ENCODE peak calls at places on chromosome 10, in six cellular contexts. One of them, this sample, is unnamed.
A peak's percentile ranks its signal among the peaks of the same experiment; 100 is the strongest.

GRCh38 chr10:94092848-94093247 is 99.1 kb downstream of the PLCE1 start:
- DNase-seq in HepG2: no peak
- DNase-seq in PC-3: peak; percentile 10
- DNase-seq in GM23248: peak; percentile 30
- DNase-seq in H9: no peak
- DNase-seq in mammary epithelial cell: no peak
- DNase-seq in this sample: peak; percentile 59

GRCh38 chr10:75651452-75651851 is 220.0 kb downstream of the LRMDA start:
- DNase-seq in HepG2: peak; percentile 13
- DNase-seq in PC-3: peak; percentile 64
- DNase-seq in GM23248: peak; percentile 53
- DNase-seq in H9: peak; percentile 35
- DNase-seq in mammary epithelial cell: peak; percentile 35
- DNase-seq in this sample: no peak

GRCh38 chr10:77587424-77587806 is 50.2 kb downstream of the KCNMA1 start:
- DNase-seq in HepG2: no peak
- DNase-seq in PC-3: no peak
- DNase-seq in GM23248: no peak
- DNase-seq in H9: no peak
- DNase-seq in mammary epithelial cell: no peak
- DNase-seq in this sample: no peak

GRCh38 chr10:125095228-125095627 is 65.1 kb downstream of the CTBP2 start:
- DNase-seq in HepG2: no peak
- DNase-seq in PC-3: no peak
- DNase-seq in GM23248: no peak
- DNase-seq in H9: no peak
- DNase-seq in mammary epithelial cell: no peak
- DNase-seq in this sample: no peak

GRCh38 chr10:3425261-3425660 is 252.7 kb upstream of the PITRM1 start:
- DNase-seq in HepG2: no peak
- DNase-seq in PC-3: peak; percentile 6
- DNase-seq in GM23248: peak; percentile 8
- DNase-seq in H9: no peak
- DNase-seq in mammary epithelial cell: no peak
- DNase-seq in this sample: no peak

GRCh38 chr10:121078672-121079102 is 227.5 kb downstream of the WDR11 start:
- DNase-seq in HepG2: no peak
- DNase-seq in PC-3: peak; percentile 64
- DNase-seq in GM23248: no peak
- DNase-seq in H9: no peak
- DNase-seq in mammary epithelial cell: peak; percentile 100
- DNase-seq in this sample: no peak

GRCh38 chr10:49225218-49225876 is 37.2 kb upstream of the TMEM273 start:
- DNase-seq in HepG2: no peak
- DNase-seq in PC-3: no peak
- DNase-seq in GM23248: no peak
- DNase-seq in H9: no peak
- DNase-seq in mammary epithelial cell: no peak
- DNase-seq in this sample: no peak

GRCh38 chr10:47331954-47332353 is 9.7 kb downstream of the GDF2 start:
- DNase-seq in HepG2: no peak
- DNase-seq in PC-3: no peak
- DNase-seq in GM23248: no peak
- DNase-seq in H9: no peak
- DNase-seq in mammary epithelial cell: no peak
- DNase-seq in this sample: no peak

GRCh38 chr10:113239569-113239968 is 289.5 kb downstream of the TCF7L2 start:
- DNase-seq in HepG2: no peak
- DNase-seq in PC-3: no peak
- DNase-seq in GM23248: no peak
- DNase-seq in H9: no peak
- DNase-seq in mammary epithelial cell: no peak
- DNase-seq in this sample: no peak

GRCh38 chr10:30373596-30374327 is 24.7 kb upstream of the MTPAP start:
- DNase-seq in HepG2: no peak
- DNase-seq in PC-3: no peak
- DNase-seq in GM23248: no peak
- DNase-seq in H9: no peak
- DNase-seq in mammary epithelial cell: no peak
- DNase-seq in this sample: no peak

GRCh38 chr10:98467506-98468318 is 21.0 kb upstream of the HPS1 start:
- DNase-seq in HepG2: peak; percentile 79
- DNase-seq in PC-3: peak; percentile 80
- DNase-seq in GM23248: peak; percentile 91
- DNase-seq in H9: peak; percentile 79
- DNase-seq in mammary epithelial cell: peak; percentile 73
- DNase-seq in this sample: peak; percentile 94

GRCh38 chr10:62108768-62109430 is 159.7 kb downstream of the RTKN2 start:
- DNase-seq in HepG2: no peak
- DNase-seq in PC-3: peak; percentile 50
- DNase-seq in GM23248: no peak
- DNase-seq in H9: no peak
- DNase-seq in mammary epithelial cell: no peak
- DNase-seq in this sample: no peak

GRCh38 chr10:82211331-82211730 is 336.3 kb downstream of the NRG3 start:
- DNase-seq in HepG2: no peak
- DNase-seq in PC-3: no peak
- DNase-seq in GM23248: no peak
- DNase-seq in H9: no peak
- DNase-seq in mammary epithelial cell: no peak
- DNase-seq in this sample: no peak

GRCh38 chr10:131850490-131850880 is 50.3 kb upstream of the PPP2R2D start:
- DNase-seq in HepG2: no peak
- DNase-seq in PC-3: no peak
- DNase-seq in GM23248: peak; percentile 33
- DNase-seq in H9: no peak
- DNase-seq in mammary epithelial cell: no peak
- DNase-seq in this sample: no peak
- H3K9me3 ChIP-seq in HepG2: no peaks in the 10 kb centered on the region
- H3K9me3 ChIP-seq in PC-3: no peaks in the 10 kb centered on the region
- H3K9me3 ChIP-seq in GM23248: no peaks in the 10 kb centered on the region
- H3K9me3 ChIP-seq in H9: no peaks in the 10 kb centered on the region
- H3K9me3 ChIP-seq in mammary epithelial cell: peaks cover 25% of the 10 kb centered on the region
- H3K9me3 ChIP-seq in this sample: no peaks in the 10 kb centered on the region

GRCh38 chr10:102782698-102783540 is 39.2 kb downstream of the WBP1L start:
- DNase-seq in HepG2: no peak
- DNase-seq in PC-3: no peak
- DNase-seq in GM23248: peak; percentile 93
- DNase-seq in H9: no peak
- DNase-seq in mammary epithelial cell: peak; percentile 96
- DNase-seq in this sample: peak; percentile 78
- H3K9ac ChIP-seq in HepG2: no peak overlapping the region
- H3K9ac ChIP-seq in PC-3: no peak overlapping the region
- H3K9ac ChIP-seq in GM23248: peak overlapping the region; percentile 76
- H3K9ac ChIP-seq in H9: no peak overlapping the region
- H3K9ac ChIP-seq in mammary epithelial cell: peak overlapping the region; percentile 30
- H3K9ac ChIP-seq in this sample: peak overlapping the region; percentile 66

DNA sequence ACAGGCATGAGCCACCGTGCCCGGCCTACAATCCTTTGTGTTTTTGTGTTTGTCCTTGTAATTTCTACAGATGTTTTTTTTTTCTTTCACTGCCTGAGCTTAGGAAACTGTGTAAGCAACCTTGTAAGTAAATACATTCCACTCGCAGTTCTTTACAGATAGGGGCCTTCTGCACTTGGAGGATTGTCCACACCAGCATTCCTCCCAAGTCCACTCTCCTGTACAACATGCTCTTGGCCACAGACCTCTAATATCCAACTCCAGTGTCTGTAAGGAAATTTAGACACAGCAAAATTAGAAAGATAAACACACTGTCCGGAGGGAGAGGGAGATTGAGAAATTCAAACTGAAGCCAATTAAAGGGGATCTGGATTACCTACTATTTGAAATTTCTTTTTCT is 9.5 kb downstream of the MXI1 start:
- DNase-seq in HepG2: no peak
- DNase-seq in PC-3: no peak
- DNase-seq in GM23248: no peak
- DNase-seq in H9: no peak
- DNase-seq in mammary epithelial cell: no peak
- DNase-seq in this sample: peak; percentile 52
- H3K4me1 ChIP-seq in HepG2: peaks cover 88% of the 10 kb centered on the region
- H3K4me1 ChIP-seq in PC-3: no peaks in the 10 kb centered on the region
- H3K4me1 ChIP-seq in GM23248: peaks cover 4% of the 10 kb centered on the region
- H3K4me1 ChIP-seq in H9: no peaks in the 10 kb centered on the region
- H3K4me1 ChIP-seq in mammary epithelial cell: peaks cover 10% of the 10 kb centered on the region
- H3K4me1 ChIP-seq in this sample: peaks cover 17% of the 10 kb centered on the region

GRCh38 chr10:45476559-45476958 is 102.5 kb downstream of the ALOX5 start:
- DNase-seq in HepG2: no peak
- DNase-seq in PC-3: no peak
- DNase-seq in GM23248: no peak
- DNase-seq in H9: no peak
- DNase-seq in mammary epithelial cell: no peak
- DNase-seq in this sample: no peak
- H3K9me3 ChIP-seq in HepG2: no peaks in the 10 kb centered on the region
- H3K9me3 ChIP-seq in PC-3: no peaks in the 10 kb centered on the region
- H3K9me3 ChIP-seq in GM23248: no peaks in the 10 kb centered on the region
- H3K9me3 ChIP-seq in H9: no peaks in the 10 kb centered on the region
- H3K9me3 ChIP-seq in mammary epithelial cell: no peaks in the 10 kb centered on the region
- H3K9me3 ChIP-seq in this sample: peaks cover 7% of the 10 kb centered on the region

GRCh38 chr10:23096814-23097549 is 1.6 kb downstream of the MSRB2 start:
- DNase-seq in HepG2: no peak
- DNase-seq in PC-3: peak; percentile 17
- DNase-seq in GM23248: peak; percentile 79
- DNase-seq in H9: no peak
- DNase-seq in mammary epithelial cell: peak; percentile 37
- DNase-seq in this sample: peak; percentile 42
- H3K9ac ChIP-seq in HepG2: peak overlapping the region; percentile 91
- H3K9ac ChIP-seq in PC-3: peak overlapping the region; percentile 84
- H3K9ac ChIP-seq in GM23248: peak overlapping the region; percentile 96
- H3K9ac ChIP-seq in H9: no peak overlapping the region
- H3K9ac ChIP-seq in mammary epithelial cell: peak overlapping the region; percentile 76
- H3K9ac ChIP-seq in this sample: peak overlapping the region; percentile 86